ENCODE peak calls at places on chromosome 20, in ten cellular contexts. I is SW 1271; B is mesendoderm; A is HEK293T; C is activated naive CD4-positive, alpha-beta T cell treated with Interleukin-2 at 50 U/mL for 16 hours; Q is iris pigment epithelial cell; Z is transverse colon; P is stimulated activated CD4-positive, alpha-beta T cell treated with anti-CD3 and anti-CD28 coated beads, TNF-alpha, amount 100 ng/mL, for 4 hours; U is HFFc6; K is B cell. T is an unnamed sample.

GRCh38 chr20:36344517-36345132 is 38.5 kb downstream of the DLGAP4 start:
- DNase-seq in I (no peak), B (peak; percentile 87), A (peak; percentile 63), C (peak; percentile 8), Q (peak; percentile 36), Z (peak; percentile 14), P (no peak), U (peak; percentile 27), K (no peak), T (peak; percentile 93)

GRCh38 chr20:19976595-19977372 is 40.4 kb upstream of the NAA20 start:
- DNase-seq in I (peak; percentile 32), B (peak; percentile 95), A (no peak), C (no peak), Q (peak; percentile 91), Z (no peak), P (no peak), U (peak; percentile 71), K (no peak), T (peak; percentile 68)

GRCh38 chr20:31712112-31712553 is 10.5 kb downstream of the BCL2L1 start:
- DNase-seq in I (no peak), B (no peak), A (no peak), C (no peak), Q (no peak), Z (no peak), P (no peak), U (no peak), K (no peak), T (no peak)

GRCh38 chr20:14203657-14204056 is 133.8 kb downstream of the FLRT3 start:
- DNase-seq in I (no peak), B (no peak), A (no peak), C (no peak), Q (no peak), Z (no peak), P (no peak), U (no peak), K (no peak), T (no peak)

GRCh38 chr20:878511-879307 is 37.4 kb downstream of the ANGPT4 start:
- DNase-seq in I (no peak), B (peak; percentile 53), A (peak; percentile 53), C (no peak), Q (peak; percentile 29), Z (no peak), P (no peak), U (no peak), K (no peak), T (peak; percentile 85)

GRCh38 chr20:14189794-14190402 is 147.5 kb downstream of the FLRT3 start:
- DNase-seq in I (no peak), B (peak; percentile 21), A (no peak), C (no peak), Q (peak; percentile 39), Z (no peak), P (no peak), U (peak; percentile 19), K (no peak), T (peak; percentile 10)

GRCh38 chr20:63394635-63395455 is 33.7 kb upstream of the CHRNA4 start:
- DNase-seq in I (no peak), B (no peak), A (no peak), C (no peak), Q (no peak), Z (no peak), P (no peak), U (no peak), K (no peak), T (no peak)

GRCh38 chr20:50193169-50193850 is 2.7 kb downstream of the CEBPB start:
- DNase-seq in I (no peak), B (no peak), A (no peak), C (no peak), Q (peak; percentile 30), Z (no peak), P (no peak), U (peak; percentile 66), K (no peak), T (no peak)

GRCh38 chr20:54267510-54268003 is 59.7 kb downstream of the PFDN4 start:
- DNase-seq in I (no peak), B (peak; percentile 92), A (no peak), C (no peak), Q (peak; percentile 31), Z (no peak), P (no peak), U (peak; percentile 13), K (no peak), T (no peak)

GRCh38 chr20:45359069-45359405 is 3.9 kb upstream of the SYS1 start:
- DNase-seq in I (no peak), B (no peak), A (no peak), C (no peak), Q (peak; percentile 74), Z (no peak), P (no peak), U (no peak), K (no peak), T (no peak)

GRCh38 chr20:33521461-33521860 is 31.6 kb downstream of the CBFA2T2 start:
- DNase-seq in I (no peak), B (no peak), A (no peak), C (no peak), Q (no peak), Z (no peak), P (no peak), U (no peak), K (no peak), T (no peak)

GRCh38 chr20:37239026-37239451 is 22.6 kb downstream of the GHRH start:
- DNase-seq in I (no peak), B (no peak), A (no peak), C (no peak), Q (peak; percentile 5), Z (no peak), P (no peak), U (no peak), K (no peak), T (no peak)

GRCh38 chr20:7199867-7200266 is 432.4 kb downstream of the BMP2 start:
- DNase-seq in I (no peak), B (no peak), A (no peak), C (no peak), Q (no peak), Z (no peak), P (no peak), U (no peak), K (no peak), T (no peak)

GRCh38 chr20:48723308-48724264 is 104.2 kb downstream of the PREX1 start:
- DNase-seq in I (no peak), B (no peak), A (no peak), C (no peak), Q (peak; percentile 15), Z (peak; percentile 39), P (no peak), U (no peak), K (peak; percentile 26), T (no peak)

GRCh38 chr20:18822832-18823231 is 9.2 kb downstream of the SCP2D1 start:
- DNase-seq in I (no peak), B (no peak), A (no peak), C (no peak), Q (no peak), Z (peak; percentile 15), P (no peak), U (no peak), K (no peak), T (no peak)